ENCODE peak calls at places on chromosome 10, in six cellular contexts. One of them, this sample, is unnamed. For H3K36me3, the result is how much of the 10 kb centered on the place peaks cover.

GRCh38 chr10:101400529-101400928 is 46.6 kb downstream of the BTRC start:
- DNase-seq in cardiac muscle cell: no peak
- DNase-seq in brain microvascular endothelial cell: no peak
- DNase-seq in endothelial cell of umbilical vein: no peak
- DNase-seq in hepatocyte: peak
- DNase-seq in lower lobe of right lung: no peak
- DNase-seq in this sample: no peak

GRCh38 chr10:72315611-72316385 is 38.9 kb downstream of the DNAJB12 start:
- DNase-seq in cardiac muscle cell: no peak
- DNase-seq in brain microvascular endothelial cell: no peak
- DNase-seq in endothelial cell of umbilical vein: peak
- DNase-seq in hepatocyte: peak
- DNase-seq in lower lobe of right lung: no peak
- DNase-seq in this sample: peak

GRCh38 chr10:48672596-48673255 is 11.9 kb upstream of the WDFY4 start:
- DNase-seq in cardiac muscle cell: no peak
- DNase-seq in brain microvascular endothelial cell: no peak
- DNase-seq in endothelial cell of umbilical vein: no peak
- DNase-seq in hepatocyte: peak
- DNase-seq in lower lobe of right lung: no peak
- DNase-seq in this sample: no peak

GRCh38 chr10:24518411-24518810 is 205.3 kb downstream of the ARHGAP21 start:
- DNase-seq in cardiac muscle cell: no peak
- DNase-seq in brain microvascular endothelial cell: no peak
- DNase-seq in endothelial cell of umbilical vein: no peak
- DNase-seq in hepatocyte: peak
- DNase-seq in lower lobe of right lung: no peak
- DNase-seq in this sample: no peak

GRCh38 chr10:46020871-46021553 is 9.4 kb downstream of the NCOA4 start:
- DNase-seq in cardiac muscle cell: no peak
- DNase-seq in brain microvascular endothelial cell: peak
- DNase-seq in endothelial cell of umbilical vein: no peak
- DNase-seq in hepatocyte: no peak
- DNase-seq in lower lobe of right lung: no peak
- DNase-seq in this sample: no peak

GRCh38 chr10:70758757-70759514 is 26.2 kb downstream of the TBATA start:
- DNase-seq in cardiac muscle cell: peak
- DNase-seq in brain microvascular endothelial cell: peak
- DNase-seq in endothelial cell of umbilical vein: peak
- DNase-seq in hepatocyte: peak
- DNase-seq in lower lobe of right lung: peak
- DNase-seq in this sample: peak

GRCh38 chr10:58384095-58384494 is 1.1 kb upstream of the TFAM start:
- DNase-seq in cardiac muscle cell: no peak
- DNase-seq in brain microvascular endothelial cell: no peak
- DNase-seq in endothelial cell of umbilical vein: no peak
- DNase-seq in hepatocyte: no peak
- DNase-seq in lower lobe of right lung: no peak
- DNase-seq in this sample: no peak

GRCh38 chr10:33387720-33388119 is 53.3 kb upstream of the NRP1 start:
- DNase-seq in cardiac muscle cell: no peak
- DNase-seq in brain microvascular endothelial cell: no peak
- DNase-seq in endothelial cell of umbilical vein: no peak
- DNase-seq in hepatocyte: no peak
- DNase-seq in lower lobe of right lung: no peak
- DNase-seq in this sample: no peak

GRCh38 chr10:7972367-7972766 is 82.1 kb upstream of the GATA3 start:
- DNase-seq in cardiac muscle cell: no peak
- DNase-seq in brain microvascular endothelial cell: no peak
- DNase-seq in endothelial cell of umbilical vein: no peak
- DNase-seq in hepatocyte: no peak
- DNase-seq in lower lobe of right lung: no peak
- DNase-seq in this sample: no peak

GRCh38 chr10:10677479-10677878 is 340.2 kb upstream of the CELF2 start:
- DNase-seq in cardiac muscle cell: peak
- DNase-seq in brain microvascular endothelial cell: peak
- DNase-seq in endothelial cell of umbilical vein: peak
- DNase-seq in hepatocyte: peak
- DNase-seq in lower lobe of right lung: peak
- DNase-seq in this sample: peak
- TF ChIP-seq CTCF in cardiac muscle cell: peak
- TF ChIP-seq CTCF in brain microvascular endothelial cell: peak
- TF ChIP-seq CTCF in endothelial cell of umbilical vein: peak
- TF ChIP-seq CTCF in hepatocyte: peak
- TF ChIP-seq CTCF in lower lobe of right lung: peak
- TF ChIP-seq CTCF in this sample: peak

DNA sequence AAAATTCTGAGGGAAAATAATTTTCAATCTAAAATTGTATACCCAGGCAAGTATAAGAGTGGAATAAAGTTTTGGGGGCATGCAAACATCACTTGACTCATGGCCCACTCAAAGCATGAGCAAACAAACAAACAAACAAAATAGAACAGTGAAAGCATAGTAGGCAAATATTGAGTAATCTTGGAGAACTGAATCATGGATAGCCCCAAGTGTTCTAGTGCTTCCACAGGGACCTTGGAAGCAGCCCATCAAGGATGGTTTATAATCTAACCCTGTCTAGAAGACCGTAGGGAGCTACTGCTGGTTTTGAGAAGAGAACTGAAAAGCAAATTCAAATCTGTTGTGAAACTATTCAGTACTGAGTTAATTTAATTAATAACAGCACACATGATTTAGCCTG is 22.1 kb downstream of the POLR3A start:
- DNase-seq in cardiac muscle cell: no peak
- DNase-seq in brain microvascular endothelial cell: no peak
- DNase-seq in endothelial cell of umbilical vein: no peak
- DNase-seq in hepatocyte: no peak
- DNase-seq in lower lobe of right lung: no peak
- DNase-seq in this sample: no peak
- H3K36me3 ChIP-seq in cardiac muscle cell: half or more
- H3K36me3 ChIP-seq in brain microvascular endothelial cell: half or more
- H3K36me3 ChIP-seq in endothelial cell of umbilical vein: under half
- H3K36me3 ChIP-seq in hepatocyte: under half
- H3K36me3 ChIP-seq in lower lobe of right lung: half or more
- H3K36me3 ChIP-seq in this sample: half or more

GRCh38 chr10:118626953-118627352 is 31.5 kb upstream of the PRLHR start:
- DNase-seq in cardiac muscle cell: no peak
- DNase-seq in brain microvascular endothelial cell: no peak
- DNase-seq in endothelial cell of umbilical vein: no peak
- DNase-seq in hepatocyte: no peak
- DNase-seq in lower lobe of right lung: no peak
- DNase-seq in this sample: no peak
- TF ChIP-seq CTCF in cardiac muscle cell: no peak
- TF ChIP-seq CTCF in brain microvascular endothelial cell: peak
- TF ChIP-seq CTCF in endothelial cell of umbilical vein: no peak
- TF ChIP-seq CTCF in hepatocyte: peak
- TF ChIP-seq CTCF in lower lobe of right lung: no peak
- TF ChIP-seq CTCF in this sample: no peak

GRCh38 chr10:113041841-113042745 is 92.0 kb downstream of the TCF7L2 start:
- DNase-seq in cardiac muscle cell: no peak
- DNase-seq in brain microvascular endothelial cell: no peak
- DNase-seq in endothelial cell of umbilical vein: no peak
- DNase-seq in hepatocyte: no peak
- DNase-seq in lower lobe of right lung: no peak
- DNase-seq in this sample: no peak
- H3K36me3 ChIP-seq in cardiac muscle cell: under half
- H3K36me3 ChIP-seq in brain microvascular endothelial cell: under half
- H3K36me3 ChIP-seq in endothelial cell of umbilical vein: under half
- H3K36me3 ChIP-seq in hepatocyte: under half
- H3K36me3 ChIP-seq in lower lobe of right lung: under half
- H3K36me3 ChIP-seq in this sample: under half

DNA sequence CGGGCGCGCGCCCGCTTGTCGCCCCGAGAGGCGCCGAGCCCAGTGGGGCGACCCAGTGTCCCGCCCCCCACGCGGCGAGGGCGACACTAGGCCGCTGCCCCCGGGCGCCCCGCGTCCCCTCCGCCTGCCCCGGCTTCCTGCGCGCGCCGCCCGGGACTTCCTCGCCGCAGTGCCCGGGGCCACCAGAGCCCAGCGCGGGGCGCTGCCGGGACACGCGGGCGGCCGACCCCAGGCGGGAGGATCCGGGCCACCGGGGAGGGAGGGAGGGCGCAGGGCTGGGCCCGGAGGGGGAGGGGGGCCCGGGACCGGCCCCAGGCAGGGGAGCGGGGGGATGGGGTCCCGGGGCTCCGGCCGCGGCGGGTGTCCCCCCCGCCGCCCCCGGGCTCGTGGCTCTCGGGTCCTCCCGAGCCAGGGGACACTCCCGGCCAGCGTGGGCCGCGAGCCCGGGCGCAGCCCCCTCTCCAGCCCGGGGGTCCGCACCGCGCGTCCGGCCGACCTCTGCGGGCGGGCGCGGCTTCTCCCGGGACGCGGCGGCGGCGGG is 435 bp upstream of the PWWP2B start:
- DNase-seq in cardiac muscle cell: peak
- DNase-seq in brain microvascular endothelial cell: no peak
- DNase-seq in endothelial cell of umbilical vein: no peak
- DNase-seq in hepatocyte: peak
- DNase-seq in lower lobe of right lung: peak
- DNase-seq in this sample: peak
- TF ChIP-seq CTCF in cardiac muscle cell: no peak
- TF ChIP-seq CTCF in brain microvascular endothelial cell: peak
- TF ChIP-seq CTCF in endothelial cell of umbilical vein: no peak
- TF ChIP-seq CTCF in hepatocyte: peak
- TF ChIP-seq CTCF in lower lobe of right lung: peak
- TF ChIP-seq CTCF in this sample: peak

This sample was measured in tibial artery.